ENCODE peak calls at places on chromosomes 5 and 9, in nine cellular contexts. G, X, B, R, I, J, O, S and F are unnamed samples.

GRCh38 chr5:100827481-100827889 is 75.6 kb downstream of the ST8SIA4 start:
- DNase-seq in G (no peak), X (no peak), B (peak), R (peak), I (peak), J (no peak), O (no peak), S (no peak), F (peak)

GRCh38 chr9:114286146-114286679 is 36.7 kb upstream of the ORM1 start:
- DNase-seq in G (peak), X (no peak), B (no peak), R (no peak), I (no peak), J (no peak), O (no peak), S (no peak), F (no peak)

GRCh38 chr9:128787583-128788156 is 617 bp downstream of the TBC1D13 start:
- DNase-seq in G (no peak), X (no peak), B (no peak), R (no peak), I (no peak), J (no peak), O (peak), S (no peak), F (no peak)

GRCh38 chr5:73482383-73483193 is 15.7 kb upstream of the BTF3 start:
- DNase-seq in G (no peak), X (no peak), B (peak), R (no peak), I (no peak), J (no peak), O (no peak), S (no peak), F (no peak)

GRCh38 chr5:177369050-177369912 is 11.6 kb downstream of the RGS14 start:
- DNase-seq in G (no peak), X (no peak), B (peak), R (no peak), I (peak), J (no peak), O (peak), S (no peak), F (peak)

GRCh38 chr5:109223521-109223920 is 186.3 kb downstream of the PJA2 start:
- DNase-seq in G (no peak), X (no peak), B (no peak), R (no peak), I (no peak), J (no peak), O (no peak), S (no peak), F (no peak)

GRCh38 chr5:55994502-55994997 is at the start of gene IL6ST:
- DNase-seq in G (no peak), X (peak), B (peak), R (peak), I (peak), J (peak), O (peak), S (no peak), F (peak)

GRCh38 chr9:68480807-68481206 is 59.9 kb downstream of the TMEM252 start:
- DNase-seq in G (no peak), X (no peak), B (no peak), R (no peak), I (no peak), J (no peak), O (no peak), S (no peak), F (no peak)